ENCODE peak calls at places on chromosomes 16 and 17, in seven cellular contexts. B, Z, R, I, N, F and L are unnamed samples.

GRCh38 chr16:53892155-53892554 is 188.2 kb downstream of the FTO start:
- DNase-seq in B (peak), Z (peak), R (peak), I (peak), N (peak), F (peak), L (peak)

GRCh38 chr16:51621610-51622009 is 470.5 kb upstream of the SALL1 start:
- DNase-seq in B (no peak), Z (no peak), R (no peak), I (no peak), N (no peak), F (no peak), L (no peak)

GRCh38 chr16:88815901-88816589 is 4.3 kb upstream of the APRT start:
- DNase-seq in B (peak), Z (no peak), R (peak), I (peak), N (no peak), F (no peak), L (peak)

GRCh38 chr16:3882531-3882930 is 2.0 kb upstream of the CREBBP start:
- DNase-seq in B (no peak), Z (no peak), R (no peak), I (no peak), N (no peak), F (no peak), L (no peak)

GRCh38 chr17:522912-523311 is 170.3 kb upstream of the RPH3AL start:
- DNase-seq in B (no peak), Z (no peak), R (no peak), I (no peak), N (no peak), F (no peak), L (no peak)

GRCh38 chr17:57459286-57459915 is 203.1 kb downstream of the MSI2 start:
- DNase-seq in B (no peak), Z (no peak), R (peak), I (peak), N (no peak), F (peak), L (no peak)

GRCh38 chr16:85998868-85999729 is 100.1 kb downstream of the IRF8 start:
- DNase-seq in B (no peak), Z (peak), R (no peak), I (no peak), N (no peak), F (no peak), L (no peak)

GRCh38 chr17:79947351-79948031 is 88.2 kb downstream of the TBC1D16 start:
- DNase-seq in B (no peak), Z (peak), R (no peak), I (no peak), N (peak), F (peak), L (no peak)

GRCh38 chr16:31377210-31377903 is 15.8 kb upstream of the ITGAD start:
- DNase-seq in B (peak), Z (no peak), R (no peak), I (no peak), N (no peak), F (no peak), L (no peak)

GRCh38 chr16:81645303-81645702 is 133.8 kb upstream of the PLCG2 start:
- DNase-seq in B (peak), Z (no peak), R (no peak), I (peak), N (peak), F (peak), L (no peak)

GRCh38 chr16:29962344-29962994 is 590 bp downstream of the TMEM219 start:
- DNase-seq in B (peak), Z (no peak), R (no peak), I (peak), N (peak), F (peak), L (no peak)

GRCh38 chr16:78762222-78762621 is 662.8 kb downstream of the WWOX start:
- DNase-seq in B (peak), Z (no peak), R (no peak), I (no peak), N (no peak), F (no peak), L (no peak)

GRCh38 chr16:12235110-12235509 is 258.6 kb downstream of the SNX29 start:
- DNase-seq in B (no peak), Z (no peak), R (no peak), I (no peak), N (no peak), F (no peak), L (no peak)

GRCh38 chr16:23365602-23366240 is 63.6 kb downstream of the SCNN1B start:
- DNase-seq in B (peak), Z (no peak), R (peak), I (peak), N (no peak), F (no peak), L (no peak)

GRCh38 chr17:83125515-83126274 is 46.3 kb downstream of the METRNL start:
- DNase-seq in B (peak), Z (no peak), R (no peak), I (no peak), N (no peak), F (no peak), L (no peak)

GRCh38 chr16:56576585-56577299 is 11.9 kb downstream of the MT4 start:
- DNase-seq in B (peak), Z (peak), R (peak), I (peak), N (peak), F (peak), L (peak)

GRCh38 chr16:58280846-58281301 is 14.0 kb downstream of the PRSS54 start:
- DNase-seq in B (no peak), Z (no peak), R (peak), I (peak), N (no peak), F (no peak), L (no peak)

GRCh38 chr16:3458278-3458851 is 14.9 kb downstream of the NAA60 start:
- DNase-seq in B (peak), Z (no peak), R (peak), I (peak), N (peak), F (peak), L (no peak)

GRCh38 chr16:21973945-21974344 is 20.8 kb downstream of the UQCRC2 start:
- DNase-seq in B (no peak), Z (no peak), R (no peak), I (no peak), N (no peak), F (no peak), L (no peak)

GRCh38 chr17:2237960-2238359 is 65.6 kb downstream of the SMG6 start:
- DNase-seq in B (no peak), Z (no peak), R (no peak), I (no peak), N (no peak), F (no peak), L (no peak)

GRCh38 chr17:38567350-38567749 is 38.4 kb downstream of the SRCIN1 start:
- DNase-seq in B (no peak), Z (no peak), R (no peak), I (no peak), N (no peak), F (no peak), L (no peak)

GRCh38 chr17:57260325-57261083 is 4.2 kb downstream of the MSI2 start:
- DNase-seq in B (no peak), Z (no peak), R (no peak), I (no peak), N (no peak), F (no peak), L (no peak)

GRCh38 chr17:40525294-40525693 is 23.9 kb upstream of the TNS4 start:
- DNase-seq in B (no peak), Z (no peak), R (no peak), I (no peak), N (no peak), F (no peak), L (no peak)

GRCh38 chr17:21285164-21286065 is 904 bp downstream of the MAP2K3 start:
- DNase-seq in B (peak), Z (no peak), R (no peak), I (peak), N (peak), F (peak), L (no peak)

GRCh38 chr16:88855736-88856121 is 1.0 kb downstream of the GALNS start:
- DNase-seq in B (no peak), Z (no peak), R (no peak), I (no peak), N (no peak), F (no peak), L (no peak)

GRCh38 chr16:56690420-56691122 is 8.3 kb downstream of the MT1X start:
- DNase-seq in B (no peak), Z (no peak), R (no peak), I (no peak), N (no peak), F (no peak), L (no peak)

DNA sequence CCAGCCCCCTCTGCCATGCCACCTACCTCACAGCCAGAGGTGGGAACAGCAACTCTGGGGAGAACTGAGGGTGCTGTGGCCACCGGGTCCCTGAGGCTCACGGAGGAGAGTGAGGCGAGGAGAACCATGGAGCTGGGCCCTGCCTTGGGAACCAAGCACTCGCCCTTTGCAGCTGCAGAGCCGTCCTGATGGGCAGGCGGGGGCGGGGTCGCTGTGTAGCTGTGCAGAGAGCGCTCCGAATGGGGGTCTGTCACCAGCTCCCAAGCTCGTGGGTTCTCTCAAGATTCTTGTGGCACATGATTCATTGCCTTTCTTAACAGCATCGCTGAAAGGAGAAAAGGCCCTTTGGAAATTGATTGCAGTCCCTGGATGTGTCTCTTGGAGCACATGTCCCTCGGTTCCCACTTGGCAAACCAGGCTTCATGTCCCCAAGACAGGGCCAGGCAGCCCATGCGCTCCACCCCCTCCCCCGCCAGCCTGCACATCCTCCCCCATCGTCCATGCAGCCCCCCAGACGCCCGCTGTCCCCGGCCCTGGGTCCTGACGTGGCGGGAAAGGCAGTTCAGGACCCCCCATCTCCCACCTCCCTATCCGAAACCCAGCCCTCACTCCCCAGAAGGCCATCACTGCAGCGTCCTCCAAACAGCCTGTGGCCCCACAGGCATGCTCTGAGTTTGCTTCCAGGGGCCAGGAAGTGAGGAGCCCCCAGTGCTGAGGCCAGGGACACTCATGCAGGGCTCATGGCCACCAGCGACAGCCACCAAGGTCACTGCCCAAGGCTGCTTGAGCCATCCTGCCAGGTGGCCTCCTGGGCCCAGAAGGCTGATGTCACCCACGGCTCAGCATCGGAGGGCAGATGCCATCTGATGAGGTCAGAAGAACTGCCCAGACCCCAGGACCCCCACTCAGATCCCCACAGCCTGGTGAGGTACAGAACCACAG is 20.6 kb upstream of the CHMP6 start:
- DNase-seq in B (no peak), Z (no peak), R (no peak), I (no peak), N (no peak), F (no peak), L (no peak)
- TF ChIP-seq CTCF in B (no peak), Z (no peak), R (no peak), I (no peak), N (no peak), F (no peak), L (no peak)

GRCh38 chr17:75979705-75980187 is 706 bp downstream of the TEN1 start:
- DNase-seq in B (no peak), Z (no peak), R (no peak), I (no peak), N (no peak), F (peak), L (no peak)

GRCh38 chr17:75980188-75981018 is 1.4 kb downstream of the TEN1 start:
- DNase-seq in B (no peak), Z (no peak), R (no peak), I (no peak), N (no peak), F (no peak), L (no peak)

GRCh38 chr17:75981019-75981615 is 2.1 kb downstream of the TEN1 start:
- DNase-seq in B (no peak), Z (no peak), R (no peak), I (no peak), N (no peak), F (no peak), L (no peak)

GRCh38 chr17:75976175-75976848 is 2.7 kb downstream of the ACOX1 start:
- DNase-seq in B (no peak), Z (no peak), R (no peak), I (no peak), N (no peak), F (peak), L (no peak)

DNA sequence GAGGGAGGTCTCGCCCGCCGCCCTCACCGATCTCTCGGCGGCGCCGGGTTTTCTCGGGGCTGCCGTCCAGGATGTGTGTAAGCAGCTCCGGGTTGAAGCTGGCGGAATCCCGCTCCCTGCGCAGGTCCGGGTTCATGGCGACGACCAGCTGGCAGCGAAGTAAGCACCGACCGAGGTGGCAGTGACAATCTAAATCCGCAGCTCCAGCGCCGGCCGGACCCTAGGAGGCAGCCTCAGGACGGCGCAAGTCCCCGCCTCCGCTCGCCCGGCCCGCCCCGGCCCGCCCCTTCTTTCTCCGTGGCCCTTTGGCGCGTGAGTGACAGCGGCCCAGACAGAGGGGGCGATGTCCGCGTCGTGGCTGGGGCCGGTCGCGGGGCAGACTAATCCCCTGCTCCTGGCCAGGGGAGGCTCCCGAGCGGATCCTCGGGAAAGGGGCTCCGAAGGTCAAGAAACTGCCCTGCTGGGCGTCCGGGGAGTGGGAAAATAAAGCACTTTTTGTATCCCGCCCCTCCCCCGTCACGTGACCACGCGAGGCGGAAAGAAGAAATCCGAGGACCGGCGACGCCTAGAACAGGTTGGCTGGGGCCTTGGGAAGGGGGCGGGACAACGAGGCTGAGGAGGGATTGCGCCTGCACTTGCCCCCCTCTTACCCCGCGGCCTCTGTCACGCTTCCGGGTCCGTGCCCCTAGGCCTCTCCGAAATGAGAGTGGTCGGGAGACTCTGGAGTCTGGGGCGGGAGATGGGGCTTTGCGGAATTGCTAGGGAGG is at the start of the genes ACOX1 and TEN1:
- DNase-seq in B (peak), Z (peak), R (peak), I (peak), N (peak), F (peak), L (peak)
- TF ChIP-seq CTCF in B (peak), Z (peak), R (no peak), I (peak), N (peak), F (peak), L (peak)

GRCh38 chr16:73036074-73036826 is 11.7 kb downstream of the ZFHX3 start:
- DNase-seq in B (no peak), Z (peak), R (peak), I (no peak), N (no peak), F (no peak), L (no peak)
- TF ChIP-seq CTCF in B (no peak), Z (peak), R (no peak), I (no peak), N (no peak), F (no peak), L (no peak)

GRCh38 chr17:31313982-31314787 is at the start of gene EVI2B:
- DNase-seq in B (peak), Z (no peak), R (no peak), I (peak), N (peak), F (peak), L (no peak)
- TF ChIP-seq CTCF in B (no peak), Z (no peak), R (no peak), I (no peak), N (no peak), F (no peak), L (no peak)

GRCh38 chr17:7241047-7241733 is 1.1 kb downstream of the GABARAP start:
- DNase-seq in B (peak), Z (no peak), R (no peak), I (no peak), N (no peak), F (no peak), L (no peak)

GRCh38 chr17:7237761-7238417 is 1.4 kb downstream of the PHF23 start:
- DNase-seq in B (peak), Z (peak), R (peak), I (peak), N (peak), F (peak), L (peak)

GRCh38 chr17:7240375-7240774 is 1.1 kb upstream of the PHF23 start:
- DNase-seq in B (peak), Z (no peak), R (no peak), I (no peak), N (no peak), F (no peak), L (no peak)

GRCh38 chr17:7238418-7239090 is 703 bp downstream of the PHF23 start:
- DNase-seq in B (peak), Z (no peak), R (no peak), I (no peak), N (peak), F (no peak), L (no peak)

DNA sequence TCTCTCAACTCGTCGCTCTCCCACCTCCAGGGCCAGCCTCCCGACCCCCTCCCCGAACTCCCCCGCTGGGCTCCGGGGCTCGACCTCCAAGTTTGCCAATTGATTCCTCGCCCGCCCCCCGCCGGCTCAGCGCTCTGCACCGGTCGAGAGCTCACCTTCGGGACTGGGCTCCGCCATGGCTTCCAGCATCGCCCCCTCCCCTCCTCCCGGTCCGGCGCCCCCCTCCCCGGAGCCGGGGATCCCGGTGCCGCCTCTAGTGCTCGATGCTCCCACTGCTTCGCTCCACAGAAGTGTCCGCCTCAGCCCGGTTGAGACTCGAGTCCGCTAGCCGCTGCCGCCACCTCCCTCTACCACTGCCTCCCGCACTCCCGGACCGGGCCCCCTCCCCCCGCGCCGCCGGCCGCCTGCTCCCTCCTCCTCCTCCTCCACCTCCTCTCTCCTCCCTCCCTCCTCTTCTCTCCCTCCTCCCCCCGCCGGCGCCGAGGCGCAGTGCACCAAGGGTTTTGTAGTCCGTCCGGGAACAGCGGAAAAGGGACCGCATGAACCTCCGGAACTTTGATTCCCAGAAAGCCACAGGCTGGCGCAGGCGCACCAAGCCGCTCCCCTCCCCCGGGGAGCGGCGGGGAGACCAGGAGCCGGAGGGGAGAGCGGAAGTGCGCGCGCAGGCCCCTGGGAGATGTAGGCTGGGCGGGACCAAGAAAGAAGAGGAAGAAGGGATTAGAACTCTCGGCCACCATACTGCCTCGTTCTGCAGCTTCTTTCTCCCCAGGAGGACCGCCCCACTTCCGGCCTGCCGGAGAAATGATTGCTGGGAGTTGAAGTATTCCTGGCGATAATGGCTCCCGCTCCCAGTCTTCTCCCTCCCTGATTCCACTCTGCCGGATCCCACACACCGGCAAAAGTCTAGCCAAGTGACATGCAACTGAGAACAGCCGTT is at the start of gene PHF23:
- DNase-seq in B (peak), Z (peak), R (peak), I (peak), N (peak), F (peak), L (peak)
- TF ChIP-seq CTCF in B (no peak), Z (no peak), R (no peak), I (no peak), N (no peak), F (no peak), L (no peak)

GRCh38 chr17:81393684-81394376 is 1.4 kb upstream of the BAHCC1 start:
- DNase-seq in B (peak), Z (peak), R (peak), I (peak), N (peak), F (peak), L (peak)
- TF ChIP-seq CTCF in B (no peak), Z (no peak), R (no peak), I (no peak), N (no peak), F (peak), L (no peak)

DNA sequence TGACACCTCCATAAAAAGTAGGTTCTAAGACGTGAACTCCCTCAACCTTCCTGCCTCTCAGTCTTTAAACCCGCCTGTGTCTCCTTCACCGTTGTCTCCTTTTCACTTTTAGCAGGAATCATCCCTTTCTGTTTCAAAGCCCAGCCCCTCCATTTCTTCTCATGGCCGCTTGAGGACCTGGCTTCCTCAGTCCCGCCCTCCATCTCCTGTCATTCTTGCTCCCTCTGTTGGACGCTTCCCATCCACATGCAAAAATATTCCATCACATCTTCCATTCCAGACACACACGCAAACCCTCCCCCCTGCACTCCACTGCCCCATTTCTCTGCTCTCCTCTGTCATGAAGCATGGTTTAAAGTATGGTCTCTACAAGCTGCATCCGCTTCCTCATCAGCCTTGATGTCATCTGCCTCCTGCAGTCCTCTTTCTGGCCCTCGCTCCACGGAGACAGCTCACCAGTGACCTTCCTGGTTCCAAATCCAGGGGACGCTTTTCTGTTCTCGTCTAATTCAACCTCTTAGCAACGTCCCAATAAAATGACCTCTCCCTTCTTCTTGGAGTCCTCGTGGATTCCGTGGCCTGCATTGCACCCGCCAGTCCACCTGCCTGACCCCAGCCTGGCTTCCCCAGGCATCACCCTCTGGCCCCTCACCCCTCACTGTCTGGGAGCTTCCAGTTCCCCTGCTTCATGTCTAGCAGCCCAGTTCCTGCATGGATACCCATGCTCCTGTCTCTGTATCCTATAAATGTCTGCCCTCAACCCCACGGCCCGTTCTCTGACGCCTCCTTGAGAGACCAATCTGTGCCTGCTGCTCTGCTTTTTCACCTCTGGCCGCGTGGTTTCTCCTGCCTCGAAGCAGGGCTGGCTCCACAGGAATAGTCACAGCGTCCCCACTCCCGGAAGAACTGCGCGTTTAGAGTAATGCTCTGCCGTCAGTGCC is 26.2 kb downstream of the ANKRD40 start:
- DNase-seq in B (peak), Z (peak), R (no peak), I (peak), N (peak), F (peak), L (no peak)
- TF ChIP-seq CTCF in B (no peak), Z (peak), R (no peak), I (peak), N (peak), F (peak), L (peak)